ENCODE peak calls at places on chromosomes 7 and 10, in six cellular contexts. One of them, this sample, is unnamed.

GRCh38 chr10:90087197-90088007 is 386.0 kb downstream of the KIF20B start:
- DNase-seq in stimulated activated naive B cell treated with anti-CD40 and anti-IgM and Interleukin-4, amounts not matched to agents 10 μg/mL and 1 μg/mL and 100 μg/mL, for 72 hours: peak
- DNase-seq in MV-4-11: peak
- DNase-seq in right lobe of liver: no peak
- DNase-seq in psoas muscle: no peak
- DNase-seq in T47D: no peak
- DNase-seq in this sample: no peak

GRCh38 chr10:30467939-30468338 is 34.0 kb downstream of the MAP3K8 start:
- DNase-seq in psoas muscle: no peak
- DNase-seq in right lobe of liver: no peak
- DNase-seq in stimulated activated naive B cell treated with anti-CD40 and anti-IgM and Interleukin-4, amounts not matched to agents 10 μg/mL and 1 μg/mL and 100 μg/mL, for 72 hours: no peak
- DNase-seq in T47D: no peak
- DNase-seq in MV-4-11: peak
- DNase-seq in this sample: no peak

GRCh38 chr7:55019329-55019690 is 493 bp downstream of the EGFR start:
- DNase-seq in psoas muscle: peak
- DNase-seq in stimulated activated naive B cell treated with anti-CD40 and anti-IgM and Interleukin-4, amounts not matched to agents 10 μg/mL and 1 μg/mL and 100 μg/mL, for 72 hours: no peak
- DNase-seq in T47D: peak
- DNase-seq in right lobe of liver: peak
- DNase-seq in MV-4-11: no peak
- DNase-seq in this sample: peak

GRCh38 chr7:44323381-44324203 is 1.8 kb downstream of the CAMK2B start:
- DNase-seq in right lobe of liver: no peak
- DNase-seq in MV-4-11: no peak
- DNase-seq in psoas muscle: no peak
- DNase-seq in stimulated activated naive B cell treated with anti-CD40 and anti-IgM and Interleukin-4, amounts not matched to agents 10 μg/mL and 1 μg/mL and 100 μg/mL, for 72 hours: no peak
- DNase-seq in T47D: no peak
- DNase-seq in this sample: no peak

GRCh38 chr7:117071597-117071996 is 118.3 kb downstream of the ST7 start:
- DNase-seq in right lobe of liver: no peak
- DNase-seq in psoas muscle: no peak
- DNase-seq in stimulated activated naive B cell treated with anti-CD40 and anti-IgM and Interleukin-4, amounts not matched to agents 10 μg/mL and 1 μg/mL and 100 μg/mL, for 72 hours: no peak
- DNase-seq in T47D: no peak
- DNase-seq in MV-4-11: no peak
- DNase-seq in this sample: no peak

GRCh38 chr7:156442503-156442902 is 198.1 kb upstream of the RNF32 start:
- DNase-seq in right lobe of liver: no peak
- DNase-seq in stimulated activated naive B cell treated with anti-CD40 and anti-IgM and Interleukin-4, amounts not matched to agents 10 μg/mL and 1 μg/mL and 100 μg/mL, for 72 hours: no peak
- DNase-seq in psoas muscle: no peak
- DNase-seq in MV-4-11: no peak
- DNase-seq in T47D: no peak
- DNase-seq in this sample: no peak

GRCh38 chr10:79093658-79094411 is 25.1 kb downstream of the ZMIZ1 start:
- DNase-seq in MV-4-11: peak
- DNase-seq in stimulated activated naive B cell treated with anti-CD40 and anti-IgM and Interleukin-4, amounts not matched to agents 10 μg/mL and 1 μg/mL and 100 μg/mL, for 72 hours: peak
- DNase-seq in psoas muscle: peak
- DNase-seq in T47D: peak
- DNase-seq in right lobe of liver: peak
- DNase-seq in this sample: no peak

GRCh38 chr7:11604505-11604904 is 227.5 kb downstream of the THSD7A start:
- DNase-seq in psoas muscle: no peak
- DNase-seq in stimulated activated naive B cell treated with anti-CD40 and anti-IgM and Interleukin-4, amounts not matched to agents 10 μg/mL and 1 μg/mL and 100 μg/mL, for 72 hours: no peak
- DNase-seq in MV-4-11: no peak
- DNase-seq in T47D: no peak
- DNase-seq in right lobe of liver: no peak
- DNase-seq in this sample: no peak

GRCh38 chr10:117175215-117175900 is 21.9 kb upstream of the KCNK18 start:
- DNase-seq in T47D: no peak
- DNase-seq in MV-4-11: no peak
- DNase-seq in psoas muscle: peak
- DNase-seq in stimulated activated naive B cell treated with anti-CD40 and anti-IgM and Interleukin-4, amounts not matched to agents 10 μg/mL and 1 μg/mL and 100 μg/mL, for 72 hours: no peak
- DNase-seq in right lobe of liver: peak
- DNase-seq in this sample: peak

GRCh38 chr10:34759161-34759836 is 55.8 kb downstream of the PARD3 start:
- DNase-seq in stimulated activated naive B cell treated with anti-CD40 and anti-IgM and Interleukin-4, amounts not matched to agents 10 μg/mL and 1 μg/mL and 100 μg/mL, for 72 hours: no peak
- DNase-seq in psoas muscle: no peak
- DNase-seq in MV-4-11: peak
- DNase-seq in T47D: no peak
- DNase-seq in right lobe of liver: no peak
- DNase-seq in this sample: no peak

GRCh38 chr10:58513189-58514101 is 773 bp downstream of the BICC1 start:
- DNase-seq in stimulated activated naive B cell treated with anti-CD40 and anti-IgM and Interleukin-4, amounts not matched to agents 10 μg/mL and 1 μg/mL and 100 μg/mL, for 72 hours: peak
- DNase-seq in MV-4-11: peak
- DNase-seq in right lobe of liver: peak
- DNase-seq in psoas muscle: peak
- DNase-seq in T47D: no peak
- DNase-seq in this sample: no peak

GRCh38 chr10:109961181-109962001 is 38.1 kb upstream of the XPNPEP1 start:
- DNase-seq in psoas muscle: no peak
- DNase-seq in T47D: no peak
- DNase-seq in MV-4-11: no peak
- DNase-seq in right lobe of liver: no peak
- DNase-seq in stimulated activated naive B cell treated with anti-CD40 and anti-IgM and Interleukin-4, amounts not matched to agents 10 μg/mL and 1 μg/mL and 100 μg/mL, for 72 hours: no peak
- DNase-seq in this sample: no peak

GRCh38 chr7:104855826-104856225 is 158.2 kb upstream of the KMT2E start:
- DNase-seq in right lobe of liver: no peak
- DNase-seq in psoas muscle: no peak
- DNase-seq in MV-4-11: no peak
- DNase-seq in T47D: no peak
- DNase-seq in stimulated activated naive B cell treated with anti-CD40 and anti-IgM and Interleukin-4, amounts not matched to agents 10 μg/mL and 1 μg/mL and 100 μg/mL, for 72 hours: no peak
- DNase-seq in this sample: no peak

GRCh38 chr10:77877461-77878344 is 48.9 kb downstream of the DLG5 start:
- DNase-seq in stimulated activated naive B cell treated with anti-CD40 and anti-IgM and Interleukin-4, amounts not matched to agents 10 μg/mL and 1 μg/mL and 100 μg/mL, for 72 hours: peak
- DNase-seq in right lobe of liver: no peak
- DNase-seq in psoas muscle: peak
- DNase-seq in MV-4-11: peak
- DNase-seq in T47D: peak
- DNase-seq in this sample: no peak

GRCh38 chr10:2835950-2836349 is 231.4 kb upstream of the PFKP start:
- DNase-seq in MV-4-11: no peak
- DNase-seq in stimulated activated naive B cell treated with anti-CD40 and anti-IgM and Interleukin-4, amounts not matched to agents 10 μg/mL and 1 μg/mL and 100 μg/mL, for 72 hours: no peak
- DNase-seq in T47D: no peak
- DNase-seq in right lobe of liver: no peak
- DNase-seq in psoas muscle: no peak
- DNase-seq in this sample: no peak

GRCh38 chr7:15086171-15086745 is 183.7 kb upstream of the DGKB start:
- DNase-seq in psoas muscle: no peak
- DNase-seq in stimulated activated naive B cell treated with anti-CD40 and anti-IgM and Interleukin-4, amounts not matched to agents 10 μg/mL and 1 μg/mL and 100 μg/mL, for 72 hours: no peak
- DNase-seq in T47D: no peak
- DNase-seq in right lobe of liver: no peak
- DNase-seq in MV-4-11: no peak
- DNase-seq in this sample: no peak

GRCh38 chr7:122883049-122883670 is 3.1 kb downstream of the CADPS2 start:
- DNase-seq in T47D: no peak
- DNase-seq in MV-4-11: no peak
- DNase-seq in psoas muscle: no peak
- DNase-seq in stimulated activated naive B cell treated with anti-CD40 and anti-IgM and Interleukin-4, amounts not matched to agents 10 μg/mL and 1 μg/mL and 100 μg/mL, for 72 hours: no peak
- DNase-seq in right lobe of liver: no peak
- DNase-seq in this sample: no peak

GRCh38 chr10:130745251-130745650 is 566.3 kb downstream of the TCERG1L start:
- DNase-seq in T47D: no peak
- DNase-seq in psoas muscle: no peak
- DNase-seq in right lobe of liver: no peak
- DNase-seq in stimulated activated naive B cell treated with anti-CD40 and anti-IgM and Interleukin-4, amounts not matched to agents 10 μg/mL and 1 μg/mL and 100 μg/mL, for 72 hours: no peak
- DNase-seq in MV-4-11: no peak
- DNase-seq in this sample: no peak

GRCh38 chr10:55500931-55501559 is 700.0 kb upstream of the PCDH15 start:
- DNase-seq in stimulated activated naive B cell treated with anti-CD40 and anti-IgM and Interleukin-4, amounts not matched to agents 10 μg/mL and 1 μg/mL and 100 μg/mL, for 72 hours: peak
- DNase-seq in right lobe of liver: no peak
- DNase-seq in MV-4-11: peak
- DNase-seq in psoas muscle: no peak
- DNase-seq in T47D: peak
- DNase-seq in this sample: no peak

GRCh38 chr10:26939290-26939956 is 78.7 kb upstream of the ABI1 start:
- DNase-seq in psoas muscle: peak
- DNase-seq in stimulated activated naive B cell treated with anti-CD40 and anti-IgM and Interleukin-4, amounts not matched to agents 10 μg/mL and 1 μg/mL and 100 μg/mL, for 72 hours: no peak
- DNase-seq in T47D: no peak
- DNase-seq in right lobe of liver: no peak
- DNase-seq in MV-4-11: no peak
- DNase-seq in this sample: no peak

GRCh38 chr7:26593405-26593804 is 271.0 kb downstream of the SKAP2 start:
- DNase-seq in psoas muscle: peak
- DNase-seq in MV-4-11: no peak
- DNase-seq in stimulated activated naive B cell treated with anti-CD40 and anti-IgM and Interleukin-4, amounts not matched to agents 10 μg/mL and 1 μg/mL and 100 μg/mL, for 72 hours: no peak
- DNase-seq in right lobe of liver: no peak
- DNase-seq in T47D: no peak
- DNase-seq in this sample: no peak

GRCh38 chr7:44148961-44149550 is 7.9 kb upstream of the MYL7 start:
- DNase-seq in psoas muscle: no peak
- DNase-seq in MV-4-11: no peak
- DNase-seq in right lobe of liver: no peak
- DNase-seq in T47D: no peak
- DNase-seq in stimulated activated naive B cell treated with anti-CD40 and anti-IgM and Interleukin-4, amounts not matched to agents 10 μg/mL and 1 μg/mL and 100 μg/mL, for 72 hours: no peak
- DNase-seq in this sample: no peak

GRCh38 chr10:122664501-122664900 is 35.1 kb downstream of the C10orf120 start:
- DNase-seq in stimulated activated naive B cell treated with anti-CD40 and anti-IgM and Interleukin-4, amounts not matched to agents 10 μg/mL and 1 μg/mL and 100 μg/mL, for 72 hours: no peak
- DNase-seq in psoas muscle: no peak
- DNase-seq in T47D: no peak
- DNase-seq in right lobe of liver: no peak
- DNase-seq in MV-4-11: no peak
- DNase-seq in this sample: no peak

GRCh38 chr10:21299330-21299729 is 226.2 kb downstream of the SKIDA1 start:
- DNase-seq in stimulated activated naive B cell treated with anti-CD40 and anti-IgM and Interleukin-4, amounts not matched to agents 10 μg/mL and 1 μg/mL and 100 μg/mL, for 72 hours: no peak
- DNase-seq in T47D: no peak
- DNase-seq in right lobe of liver: no peak
- DNase-seq in MV-4-11: peak
- DNase-seq in psoas muscle: no peak
- DNase-seq in this sample: no peak

GRCh38 chr7:74483402-74484336 is 30.0 kb downstream of the GTF2IRD1 start:
- DNase-seq in MV-4-11: peak
- DNase-seq in psoas muscle: no peak
- DNase-seq in right lobe of liver: no peak
- DNase-seq in T47D: peak
- DNase-seq in stimulated activated naive B cell treated with anti-CD40 and anti-IgM and Interleukin-4, amounts not matched to agents 10 μg/mL and 1 μg/mL and 100 μg/mL, for 72 hours: no peak
- DNase-seq in this sample: no peak

GRCh38 chr7:51111256-51111655 is 205.4 kb downstream of the COBL start:
- DNase-seq in MV-4-11: no peak
- DNase-seq in right lobe of liver: no peak
- DNase-seq in stimulated activated naive B cell treated with anti-CD40 and anti-IgM and Interleukin-4, amounts not matched to agents 10 μg/mL and 1 μg/mL and 100 μg/mL, for 72 hours: no peak
- DNase-seq in psoas muscle: no peak
- DNase-seq in T47D: no peak
- DNase-seq in this sample: no peak

GRCh38 chr10:80405636-80406035 is 2.7 kb upstream of the PRXL2A start:
- DNase-seq in psoas muscle: no peak
- DNase-seq in T47D: no peak
- DNase-seq in right lobe of liver: no peak
- DNase-seq in MV-4-11: no peak
- DNase-seq in stimulated activated naive B cell treated with anti-CD40 and anti-IgM and Interleukin-4, amounts not matched to agents 10 μg/mL and 1 μg/mL and 100 μg/mL, for 72 hours: no peak
- DNase-seq in this sample: no peak

GRCh38 chr10:113273151-113273876 is 279.5 kb upstream of the HABP2 start:
- DNase-seq in right lobe of liver: peak
- DNase-seq in MV-4-11: peak
- DNase-seq in T47D: no peak
- DNase-seq in psoas muscle: peak
- DNase-seq in stimulated activated naive B cell treated with anti-CD40 and anti-IgM and Interleukin-4, amounts not matched to agents 10 μg/mL and 1 μg/mL and 100 μg/mL, for 72 hours: peak
- DNase-seq in this sample: peak

GRCh38 chr7:46150202-46150601 is 229.1 kb upstream of the IGFBP3 start:
- DNase-seq in stimulated activated naive B cell treated with anti-CD40 and anti-IgM and Interleukin-4, amounts not matched to agents 10 μg/mL and 1 μg/mL and 100 μg/mL, for 72 hours: no peak
- DNase-seq in psoas muscle: no peak
- DNase-seq in right lobe of liver: no peak
- DNase-seq in MV-4-11: no peak
- DNase-seq in T47D: peak
- DNase-seq in this sample: no peak

GRCh38 chr7:80142853-80143580 is 8.4 kb downstream of the GNAI1 start:
- DNase-seq in psoas muscle: no peak
- DNase-seq in stimulated activated naive B cell treated with anti-CD40 and anti-IgM and Interleukin-4, amounts not matched to agents 10 μg/mL and 1 μg/mL and 100 μg/mL, for 72 hours: no peak
- DNase-seq in T47D: no peak
- DNase-seq in right lobe of liver: no peak
- DNase-seq in MV-4-11: no peak
- DNase-seq in this sample: no peak

GRCh38 chr10:30553018-30553624 is 76.4 kb downstream of the LYZL2 start:
- DNase-seq in right lobe of liver: no peak
- DNase-seq in stimulated activated naive B cell treated with anti-CD40 and anti-IgM and Interleukin-4, amounts not matched to agents 10 μg/mL and 1 μg/mL and 100 μg/mL, for 72 hours: no peak
- DNase-seq in psoas muscle: no peak
- DNase-seq in T47D: no peak
- DNase-seq in MV-4-11: no peak
- DNase-seq in this sample: no peak

GRCh38 chr7:92461027-92462003 is 14.0 kb downstream of the GATAD1 start:
- DNase-seq in MV-4-11: peak
- DNase-seq in T47D: peak
- DNase-seq in stimulated activated naive B cell treated with anti-CD40 and anti-IgM and Interleukin-4, amounts not matched to agents 10 μg/mL and 1 μg/mL and 100 μg/mL, for 72 hours: no peak
- DNase-seq in right lobe of liver: no peak
- DNase-seq in psoas muscle: no peak
- DNase-seq in this sample: no peak

This sample was measured in caudate nucleus.